ENCODE peak calls at places on chromosomes 11 and 22, in seven cellular contexts. H is heart left ventricle, W is PC-9, M is heart right ventricle, F is GM12878, E is upper lobe of right lung, K is GM23338. X is an unnamed sample.

GRCh38 chr11:87456499-87456898 is 418.8 kb downstream of the TMEM135 start:
- DNase-seq in H (no peak), W (no peak), M (no peak), F (no peak), E (no peak), K (no peak), X (no peak)

GRCh38 chr22:20586403-20586745 is 79.0 kb downstream of the MED15 start:
- DNase-seq in H (no peak), W (no peak), M (no peak), F (no peak), E (peak; percentile 61), K (no peak), X (no peak)

GRCh38 chr11:111843659-111844058 is 27.7 kb downstream of the ALG9 start:
- DNase-seq in H (no peak), W (no peak), M (no peak), F (no peak), E (no peak), K (no peak), X (no peak)

GRCh38 chr11:69914286-69915150 is 95.3 kb upstream of the FGF3 start:
- DNase-seq in H (peak; percentile 23), W (peak; percentile 98), M (no peak), F (no peak), E (peak; percentile 64), K (no peak), X (no peak)

GRCh38 chr22:37487559-37487958 is 1.4 kb upstream of the MFNG start:
- DNase-seq in H (no peak), W (no peak), M (no peak), F (no peak), E (no peak), K (no peak), X (no peak)

GRCh38 chr11:130124096-130124495 is 35.5 kb upstream of the ST14 start:
- DNase-seq in H (peak; percentile 84), W (peak; percentile 99), M (peak; percentile 72), F (no peak), E (peak; percentile 90), K (no peak), X (peak; percentile 91)

GRCh38 chr22:37232140-37232998 is 11.7 kb downstream of the RAC2 start:
- DNase-seq in H (no peak), W (no peak), M (no peak), F (no peak), E (no peak), K (no peak), X (no peak)

GRCh38 chr11:125995313-125995712 is 49.5 kb downstream of the VSIG10L2 start:
- DNase-seq in H (no peak), W (no peak), M (no peak), F (no peak), E (no peak), K (no peak), X (no peak)

GRCh38 chr22:18068381-18068988 is 9.3 kb upstream of the PEX26 start:
- DNase-seq in H (peak; percentile 40), W (no peak), M (no peak), F (no peak), E (peak; percentile 10), K (no peak), X (no peak)

GRCh38 chr11:125871391-125872137 is 15.9 kb upstream of the HYLS1 start:
- DNase-seq in H (no peak), W (no peak), M (no peak), F (no peak), E (no peak), K (peak; percentile 86), X (peak; percentile 19)

GRCh38 chr11:34680206-34680605 is 59.3 kb downstream of the EHF start:
- DNase-seq in H (no peak), W (no peak), M (no peak), F (no peak), E (no peak), K (no peak), X (no peak)

GRCh38 chr22:45271667-45272188 is 13.0 kb upstream of the UPK3A start:
- DNase-seq in H (peak; percentile 85), W (no peak), M (peak; percentile 63), F (no peak), E (no peak), K (no peak), X (no peak)

DNA sequence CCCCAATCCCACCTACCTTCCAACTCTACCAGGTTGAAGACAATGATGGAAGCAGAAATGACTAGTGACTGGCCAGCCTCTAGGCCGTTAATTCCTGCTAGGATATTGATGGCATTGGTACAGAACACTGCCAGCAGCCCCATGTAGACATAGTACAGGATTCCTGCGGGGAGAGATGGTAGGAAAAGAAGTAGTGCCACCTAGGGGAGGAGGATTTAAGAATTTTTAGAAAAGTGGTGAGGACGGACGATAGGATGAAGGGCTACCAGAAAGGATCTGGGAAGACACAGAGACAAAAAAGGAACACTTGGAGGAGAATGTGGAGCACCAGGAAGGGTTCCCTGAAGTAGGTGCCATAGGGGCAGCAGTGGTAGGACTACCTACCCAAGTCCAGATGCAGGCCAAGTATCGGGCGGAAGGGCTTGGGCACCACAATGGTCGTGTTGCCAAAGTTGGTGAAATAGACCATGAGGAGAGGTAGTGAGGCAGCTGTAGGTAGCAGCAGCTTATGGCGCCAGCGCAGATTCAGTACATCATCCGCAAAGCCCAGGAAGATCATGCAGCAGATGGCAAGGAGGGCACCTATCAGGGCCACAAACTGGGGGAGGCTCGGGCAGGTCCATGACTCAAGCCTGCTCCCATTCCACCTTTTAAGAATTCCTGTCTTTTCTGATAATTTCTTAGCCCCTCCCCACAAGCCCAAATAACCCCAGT is 1.2 kb downstream of the DPAGT1 start:
- DNase-seq in H (no peak), W (peak; percentile 61), M (no peak), F (no peak), E (no peak), K (peak; percentile 61), X (no peak)
- TF ChIP-seq CTCF in H (no peak), W (peak; percentile 74), M (no peak), F (peak; percentile 45), E (peak; percentile 30), K (peak; percentile 62), X (no peak)

GRCh38 chr11:128530119-128531091 is 57.0 kb downstream of the ETS1 start:
- DNase-seq in H (peak; percentile 69), W (no peak), M (no peak), F (no peak), E (no peak), K (no peak), X (no peak)
- H3K27me3 ChIP-seq in H (no peaks in the 10 kb centered on the region), W (no peaks in the 10 kb centered on the region), M (no peaks in the 10 kb centered on the region), F (no peaks in the 10 kb centered on the region), E (no peaks in the 10 kb centered on the region), K (no peaks in the 10 kb centered on the region), X (no peaks in the 10 kb centered on the region)

GRCh38 chr22:24422078-24422665 is 5.2 kb upstream of the ADORA2A start:
- DNase-seq in H (no peak), W (no peak), M (no peak), F (no peak), E (no peak), K (no peak), X (no peak)

GRCh38 chr22:24423519-24424000 is 3.8 kb upstream of the ADORA2A start:
- DNase-seq in H (peak; percentile 62), W (no peak), M (peak; percentile 75), F (no peak), E (peak; percentile 86), K (peak; percentile 70), X (peak; percentile 50)

GRCh38 chr22:24426436-24426835 is 963 bp upstream of the ADORA2A start:
- DNase-seq in H (no peak), W (no peak), M (no peak), F (no peak), E (no peak), K (no peak), X (no peak)

GRCh38 chr22:24424901-24425775 is 2.3 kb upstream of the ADORA2A start:
- DNase-seq in H (no peak), W (no peak), M (peak; percentile 10), F (no peak), E (no peak), K (no peak), X (no peak)

GRCh38 chr22:24424001-24424900 is 3.1 kb upstream of the ADORA2A start:
- DNase-seq in H (peak; percentile 30), W (no peak), M (peak; percentile 35), F (no peak), E (no peak), K (peak; percentile 72), X (no peak)
- TF ChIP-seq CTCF in H (no peak), W (no peak), M (no peak), F (no peak), E (no peak), K (no peak), X (no peak)

GRCh38 chr11:2477936-2478335 is 33.1 kb downstream of the KCNQ1 start:
- DNase-seq in H (no peak), W (no peak), M (no peak), F (no peak), E (no peak), K (no peak), X (no peak)
- H3K27me3 ChIP-seq in H (no peaks in the 10 kb centered on the region), W (peaks cover 22% of the 10 kb centered on the region), M (no peaks in the 10 kb centered on the region), F (no peaks in the 10 kb centered on the region), E (no peaks in the 10 kb centered on the region), K (peaks cover 66% of the 10 kb centered on the region), X (no peaks in the 10 kb centered on the region)

DNA sequence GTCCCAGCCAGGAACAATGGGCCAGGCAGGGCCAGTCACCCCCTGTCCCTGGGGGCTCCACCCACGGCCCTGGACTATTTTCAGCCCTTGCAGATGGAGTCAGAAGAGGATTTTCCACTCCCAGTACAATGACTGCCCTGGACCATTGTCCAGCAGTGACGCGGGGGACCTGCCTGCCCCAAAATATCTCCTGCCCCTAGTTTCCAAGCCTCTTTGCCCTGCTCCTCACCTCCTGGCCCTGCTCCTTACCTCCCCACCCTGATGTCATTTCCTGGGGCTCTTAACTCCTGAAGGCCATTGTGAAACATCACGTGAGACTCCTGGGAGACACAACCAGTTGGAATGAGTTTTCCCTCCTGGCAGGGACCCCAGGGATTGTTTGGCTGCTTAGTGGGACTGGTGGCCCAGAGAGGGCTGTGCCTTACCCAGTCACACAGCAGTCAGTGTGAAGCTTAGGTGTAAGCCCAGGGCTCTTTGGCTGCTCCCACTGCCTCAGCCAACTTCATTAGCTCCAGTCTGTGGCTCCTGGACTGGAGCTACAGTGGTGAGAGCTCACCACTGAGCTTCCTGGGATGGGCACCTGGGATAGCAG is 22.2 kb downstream of the P2RY2 start:
- DNase-seq in H (peak; percentile 97), W (no peak), M (peak; percentile 87), F (no peak), E (peak; percentile 48), K (no peak), X (peak; percentile 52)
- TF ChIP-seq CTCF in H (no peak), W (no peak), M (no peak), F (no peak), E (no peak), K (no peak), X (no peak)

DNA sequence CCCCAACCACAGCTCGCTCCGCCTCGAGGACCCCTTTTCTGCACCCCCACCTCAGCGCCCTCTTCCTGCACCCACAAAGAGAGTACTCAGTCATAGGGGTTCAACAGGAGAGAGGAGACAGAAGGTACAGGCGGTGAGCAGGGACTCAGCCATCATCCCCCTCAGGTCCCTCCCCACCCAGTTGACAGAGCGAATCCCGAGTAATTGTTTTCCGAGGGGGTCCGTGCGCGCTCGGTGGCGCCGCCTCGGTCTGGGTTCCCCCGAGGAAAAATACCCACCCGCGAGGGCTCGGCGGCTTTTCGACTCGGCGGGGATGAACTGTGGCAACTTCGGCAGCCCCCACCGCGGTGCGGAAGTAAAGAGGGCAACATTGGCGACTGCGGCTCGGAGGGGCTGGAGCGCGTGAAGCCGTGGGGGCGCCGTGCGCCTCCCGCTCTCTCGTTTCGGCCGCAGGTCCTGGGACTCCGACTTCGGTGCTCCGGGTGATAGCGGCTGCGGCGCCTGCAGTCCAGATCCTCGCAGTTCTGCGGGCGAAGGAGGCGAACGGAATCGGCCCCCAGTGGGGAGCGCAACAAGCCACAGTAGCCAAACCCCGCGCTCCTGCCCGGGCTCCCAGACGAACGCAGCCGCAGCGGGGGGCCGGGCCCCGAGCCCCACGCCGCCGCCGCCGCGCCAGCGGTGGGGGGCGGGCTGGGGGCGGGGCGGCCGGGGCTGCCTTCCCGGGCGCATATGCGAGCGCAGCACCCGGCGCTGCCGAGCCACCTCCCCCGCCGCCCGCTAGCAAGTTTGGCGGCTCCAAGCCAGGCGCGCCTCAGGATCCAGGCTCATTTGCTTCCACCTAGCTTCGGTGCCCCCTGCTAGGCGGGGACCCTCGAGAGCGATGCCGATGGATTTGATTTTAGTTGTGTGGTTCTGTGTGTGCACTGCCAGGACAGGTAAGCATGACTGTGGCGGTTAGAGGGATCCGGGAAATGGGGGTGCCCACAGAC is at the start of gene NELL1:
- DNase-seq in H (no peak), W (no peak), M (no peak), F (no peak), E (no peak), K (peak; percentile 68), X (no peak)
- H3K27me3 ChIP-seq in H (peaks cover 66% of the 10 kb centered on the region), W (no peaks in the 10 kb centered on the region), M (peaks cover 48% of the 10 kb centered on the region), F (peaks cover 10% of the 10 kb centered on the region), E (peaks cover 59% of the 10 kb centered on the region), K (peaks cover 77% of the 10 kb centered on the region), X (no peaks in the 10 kb centered on the region)

X was measured in thyroid gland.